ENCODE peak calls at places on chromosomes 5 and 9, in seven cellular contexts. One of them, this sample, is unnamed.

GRCh38 chr5:92769986-92770385 is 811.0 kb downstream of the NR2F1-AS1 start:
- DNase-seq in A549: no peak
- DNase-seq in neuronal stem cell: no peak
- DNase-seq in stomach: no peak
- DNase-seq in AG04450: peak
- DNase-seq in heart left ventricle: no peak
- DNase-seq in cardiac fibroblast: peak
- DNase-seq in this sample: peak

GRCh38 chr5:14268236-14268701 is 125.1 kb downstream of the TRIO start:
- DNase-seq in A549: peak
- DNase-seq in neuronal stem cell: no peak
- DNase-seq in stomach: no peak
- DNase-seq in AG04450: no peak
- DNase-seq in heart left ventricle: no peak
- DNase-seq in cardiac fibroblast: peak
- DNase-seq in this sample: peak

GRCh38 chr9:79256691-79257213 is 315.0 kb upstream of the TLE4 start:
- DNase-seq in A549: no peak
- DNase-seq in neuronal stem cell: peak
- DNase-seq in stomach: no peak
- DNase-seq in AG04450: no peak
- DNase-seq in heart left ventricle: no peak
- DNase-seq in cardiac fibroblast: peak
- DNase-seq in this sample: peak

GRCh38 chr9:111000202-111000601 is 38.1 kb downstream of the LPAR1 start:
- DNase-seq in A549: no peak
- DNase-seq in neuronal stem cell: no peak
- DNase-seq in stomach: no peak
- DNase-seq in AG04450: no peak
- DNase-seq in heart left ventricle: no peak
- DNase-seq in cardiac fibroblast: no peak
- DNase-seq in this sample: no peak

GRCh38 chr5:33049845-33050244 is 338.7 kb downstream of the NPR3 start:
- DNase-seq in A549: peak
- DNase-seq in neuronal stem cell: no peak
- DNase-seq in stomach: no peak
- DNase-seq in AG04450: no peak
- DNase-seq in heart left ventricle: no peak
- DNase-seq in cardiac fibroblast: peak
- DNase-seq in this sample: peak

GRCh38 chr9:87878930-87879603 is 3.6 kb upstream of the SPATA31E1 start:
- DNase-seq in A549: peak
- DNase-seq in neuronal stem cell: no peak
- DNase-seq in stomach: no peak
- DNase-seq in AG04450: peak
- DNase-seq in heart left ventricle: no peak
- DNase-seq in cardiac fibroblast: peak
- DNase-seq in this sample: peak

GRCh38 chr9:10479172-10479571 is 133.6 kb downstream of the PTPRD start:
- DNase-seq in A549: no peak
- DNase-seq in neuronal stem cell: no peak
- DNase-seq in stomach: no peak
- DNase-seq in AG04450: no peak
- DNase-seq in heart left ventricle: no peak
- DNase-seq in cardiac fibroblast: no peak
- DNase-seq in this sample: no peak

GRCh38 chr5:76204713-76205112 is 121.5 kb downstream of the SV2C start:
- DNase-seq in A549: no peak
- DNase-seq in neuronal stem cell: no peak
- DNase-seq in stomach: peak
- DNase-seq in AG04450: no peak
- DNase-seq in heart left ventricle: no peak
- DNase-seq in cardiac fibroblast: no peak
- DNase-seq in this sample: no peak

GRCh38 chr5:33465120-33465519 is 24.4 kb downstream of the TARS1 start:
- DNase-seq in A549: no peak
- DNase-seq in neuronal stem cell: no peak
- DNase-seq in stomach: no peak
- DNase-seq in AG04450: no peak
- DNase-seq in heart left ventricle: no peak
- DNase-seq in cardiac fibroblast: no peak
- DNase-seq in this sample: no peak

GRCh38 chr5:175590471-175590881 is 67.4 kb upstream of the HRH2 start:
- DNase-seq in A549: no peak
- DNase-seq in neuronal stem cell: no peak
- DNase-seq in stomach: no peak
- DNase-seq in AG04450: no peak
- DNase-seq in heart left ventricle: no peak
- DNase-seq in cardiac fibroblast: peak
- DNase-seq in this sample: no peak

GRCh38 chr5:2634399-2635176 is 116.9 kb downstream of the IRX2 start:
- DNase-seq in A549: no peak
- DNase-seq in neuronal stem cell: no peak
- DNase-seq in stomach: no peak
- DNase-seq in AG04450: no peak
- DNase-seq in heart left ventricle: no peak
- DNase-seq in cardiac fibroblast: no peak
- DNase-seq in this sample: no peak

GRCh38 chr9:68505681-68506409 is 34.8 kb downstream of the TMEM252 start:
- DNase-seq in A549: no peak
- DNase-seq in neuronal stem cell: no peak
- DNase-seq in stomach: no peak
- DNase-seq in AG04450: no peak
- DNase-seq in heart left ventricle: no peak
- DNase-seq in cardiac fibroblast: no peak
- DNase-seq in this sample: no peak

GRCh38 chr9:69044226-69045219 is 9.0 kb downstream of the FXN start:
- DNase-seq in A549: no peak
- DNase-seq in neuronal stem cell: no peak
- DNase-seq in stomach: no peak
- DNase-seq in AG04450: no peak
- DNase-seq in heart left ventricle: no peak
- DNase-seq in cardiac fibroblast: peak
- DNase-seq in this sample: peak

GRCh38 chr9:129750010-129750409 is 2.8 kb downstream of the PTGES start:
- DNase-seq in A549: no peak
- DNase-seq in neuronal stem cell: no peak
- DNase-seq in stomach: no peak
- DNase-seq in AG04450: no peak
- DNase-seq in heart left ventricle: no peak
- DNase-seq in cardiac fibroblast: peak
- DNase-seq in this sample: no peak

GRCh38 chr9:75084081-75084672 is 3.8 kb downstream of the NMRK1 start:
- DNase-seq in A549: no peak
- DNase-seq in neuronal stem cell: no peak
- DNase-seq in stomach: no peak
- DNase-seq in AG04450: no peak
- DNase-seq in heart left ventricle: no peak
- DNase-seq in cardiac fibroblast: no peak
- DNase-seq in this sample: no peak
- H3K4me3 ChIP-seq in A549: no peak
- H3K4me3 ChIP-seq in neuronal stem cell: no peak
- H3K4me3 ChIP-seq in stomach: no peak
- H3K4me3 ChIP-seq in AG04450: no peak
- H3K4me3 ChIP-seq in heart left ventricle: no peak
- H3K4me3 ChIP-seq in cardiac fibroblast: no peak
- H3K4me3 ChIP-seq in this sample: no peak

GRCh38 chr5:179796877-179797608 is 3.3 kb downstream of the LTC4S start:
- DNase-seq in A549: no peak
- DNase-seq in neuronal stem cell: no peak
- DNase-seq in stomach: no peak
- DNase-seq in AG04450: no peak
- DNase-seq in heart left ventricle: peak
- DNase-seq in cardiac fibroblast: peak
- DNase-seq in this sample: no peak
- H3K4me3 ChIP-seq in A549: peak
- H3K4me3 ChIP-seq in neuronal stem cell: peak
- H3K4me3 ChIP-seq in stomach: peak
- H3K4me3 ChIP-seq in AG04450: no peak
- H3K4me3 ChIP-seq in heart left ventricle: no peak
- H3K4me3 ChIP-seq in cardiac fibroblast: no peak
- H3K4me3 ChIP-seq in this sample: peak

GRCh38 chr5:9544502-9545300 is 1.2 kb downstream of the SEMA5A start:
- DNase-seq in A549: peak
- DNase-seq in neuronal stem cell: peak
- DNase-seq in stomach: peak
- DNase-seq in AG04450: peak
- DNase-seq in heart left ventricle: peak
- DNase-seq in cardiac fibroblast: peak
- DNase-seq in this sample: no peak
- H3K4me3 ChIP-seq in A549: peak
- H3K4me3 ChIP-seq in neuronal stem cell: peak
- H3K4me3 ChIP-seq in stomach: peak
- H3K4me3 ChIP-seq in AG04450: peak
- H3K4me3 ChIP-seq in heart left ventricle: peak
- H3K4me3 ChIP-seq in cardiac fibroblast: peak
- H3K4me3 ChIP-seq in this sample: peak

DNA sequence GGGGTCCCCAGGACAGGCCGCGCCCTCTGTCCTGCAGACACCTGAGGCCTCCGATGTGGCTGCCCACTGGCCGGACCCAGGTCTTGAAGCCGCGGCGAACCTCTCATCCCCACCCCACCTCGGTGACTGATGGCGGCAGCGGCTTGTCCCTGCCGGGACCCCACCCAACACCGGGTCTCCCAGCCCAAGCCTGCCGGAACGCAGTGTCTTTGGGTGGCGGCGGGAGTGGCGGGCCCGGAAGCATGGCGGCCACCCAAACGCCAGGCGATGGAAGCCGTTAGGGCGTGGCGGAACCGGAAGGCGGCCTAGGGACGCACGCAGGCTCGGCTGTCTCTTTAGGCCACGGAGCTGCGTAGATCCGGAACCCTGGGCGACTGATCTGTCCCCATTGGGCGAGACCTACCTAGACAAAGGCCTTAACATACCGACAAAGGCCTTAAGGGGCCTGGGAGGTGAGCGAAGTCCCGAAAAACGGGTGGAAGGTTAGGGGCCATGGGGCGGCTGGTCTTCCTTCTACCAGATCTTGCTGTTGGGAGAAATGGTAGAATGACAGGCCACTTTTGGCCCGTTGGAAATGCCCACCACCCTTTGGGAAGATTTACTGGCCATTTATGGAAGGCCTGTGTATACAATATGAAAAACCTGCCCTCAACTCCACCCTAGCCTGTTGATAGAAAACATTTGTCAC is 94.6 kb upstream of the SMC2 start:
- DNase-seq in A549: no peak
- DNase-seq in neuronal stem cell: no peak
- DNase-seq in stomach: no peak
- DNase-seq in AG04450: no peak
- DNase-seq in heart left ventricle: no peak
- DNase-seq in cardiac fibroblast: no peak
- DNase-seq in this sample: no peak
- H3K4me3 ChIP-seq in A549: no peak
- H3K4me3 ChIP-seq in neuronal stem cell: no peak
- H3K4me3 ChIP-seq in stomach: no peak
- H3K4me3 ChIP-seq in AG04450: no peak
- H3K4me3 ChIP-seq in heart left ventricle: no peak
- H3K4me3 ChIP-seq in cardiac fibroblast: no peak
- H3K4me3 ChIP-seq in this sample: no peak

DNA sequence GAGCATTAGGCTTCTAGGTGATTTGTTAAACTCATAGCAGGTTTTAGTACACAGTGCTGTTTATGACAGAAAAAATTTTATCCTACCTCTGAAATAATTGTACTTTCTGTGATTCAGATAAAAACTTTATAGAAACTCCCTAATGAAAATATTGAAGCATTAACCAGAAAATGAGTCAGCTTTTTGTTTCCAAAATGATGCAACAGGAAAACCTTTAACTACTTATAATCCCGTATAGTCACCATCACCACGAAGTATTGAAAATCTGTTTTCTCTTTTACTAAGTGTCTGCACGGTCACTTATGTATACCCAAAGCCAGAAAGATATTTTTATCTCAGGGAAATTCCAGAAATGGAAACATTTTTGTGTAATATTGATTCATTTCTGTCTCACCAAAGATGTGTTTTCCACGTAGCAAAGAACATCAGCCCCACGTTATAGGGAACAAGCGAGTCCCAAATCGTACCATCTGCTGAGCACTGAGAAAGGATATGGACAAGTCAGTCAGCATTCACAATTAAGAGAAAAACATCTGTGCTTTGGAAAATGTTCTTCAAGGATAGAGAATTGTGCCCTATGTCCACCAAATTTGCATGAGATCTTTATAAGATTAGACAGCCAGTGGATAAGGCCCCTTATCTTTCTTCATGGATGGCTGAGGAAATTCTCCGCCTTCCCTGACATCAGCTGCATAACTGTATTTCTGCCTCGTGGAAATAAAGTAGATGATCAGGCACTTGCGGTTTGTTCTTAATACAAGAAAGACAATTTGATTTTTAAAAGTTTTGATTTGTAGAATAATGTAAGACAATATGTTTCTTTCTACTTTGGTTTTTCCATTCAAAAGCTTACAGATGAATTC is 41.9 kb downstream of the TNFAIP8 start:
- DNase-seq in A549: no peak
- DNase-seq in neuronal stem cell: no peak
- DNase-seq in stomach: no peak
- DNase-seq in AG04450: no peak
- DNase-seq in heart left ventricle: no peak
- DNase-seq in cardiac fibroblast: peak
- DNase-seq in this sample: no peak
- H3K4me3 ChIP-seq in A549: no peak
- H3K4me3 ChIP-seq in neuronal stem cell: no peak
- H3K4me3 ChIP-seq in stomach: no peak
- H3K4me3 ChIP-seq in AG04450: no peak
- H3K4me3 ChIP-seq in heart left ventricle: no peak
- H3K4me3 ChIP-seq in cardiac fibroblast: no peak
- H3K4me3 ChIP-seq in this sample: no peak

GRCh38 chr5:42870882-42871418 is 59.3 kb upstream of the SELENOP start:
- DNase-seq in A549: no peak
- DNase-seq in neuronal stem cell: no peak
- DNase-seq in stomach: no peak
- DNase-seq in AG04450: no peak
- DNase-seq in heart left ventricle: no peak
- DNase-seq in cardiac fibroblast: no peak
- DNase-seq in this sample: no peak
- H3K4me3 ChIP-seq in A549: no peak
- H3K4me3 ChIP-seq in neuronal stem cell: no peak
- H3K4me3 ChIP-seq in stomach: no peak
- H3K4me3 ChIP-seq in AG04450: no peak
- H3K4me3 ChIP-seq in heart left ventricle: no peak
- H3K4me3 ChIP-seq in cardiac fibroblast: no peak
- H3K4me3 ChIP-seq in this sample: no peak

GRCh38 chr9:94921072-94921471 is 194.6 kb downstream of the AOPEP start:
- DNase-seq in A549: no peak
- DNase-seq in neuronal stem cell: no peak
- DNase-seq in stomach: no peak
- DNase-seq in AG04450: no peak
- DNase-seq in heart left ventricle: no peak
- DNase-seq in cardiac fibroblast: peak
- DNase-seq in this sample: no peak
- H3K4me3 ChIP-seq in A549: peak
- H3K4me3 ChIP-seq in neuronal stem cell: no peak
- H3K4me3 ChIP-seq in stomach: no peak
- H3K4me3 ChIP-seq in AG04450: no peak
- H3K4me3 ChIP-seq in heart left ventricle: no peak
- H3K4me3 ChIP-seq in cardiac fibroblast: no peak
- H3K4me3 ChIP-seq in this sample: peak

GRCh38 chr9:135478858-135479468 is 619 bp upstream of the PPP1R26 start:
- DNase-seq in A549: peak
- DNase-seq in neuronal stem cell: peak
- DNase-seq in stomach: peak
- DNase-seq in AG04450: no peak
- DNase-seq in heart left ventricle: no peak
- DNase-seq in cardiac fibroblast: peak
- DNase-seq in this sample: no peak
- H3K4me3 ChIP-seq in A549: peak
- H3K4me3 ChIP-seq in neuronal stem cell: peak
- H3K4me3 ChIP-seq in stomach: peak
- H3K4me3 ChIP-seq in AG04450: peak
- H3K4me3 ChIP-seq in heart left ventricle: peak
- H3K4me3 ChIP-seq in cardiac fibroblast: peak
- H3K4me3 ChIP-seq in this sample: peak